ENCODE peak calls at places on chromosomes 2 and 18, in five cellular contexts. I, C, D, O and H are unnamed samples.
A peak's percentile ranks its signal among the peaks of the same experiment; 100 is the strongest.

GRCh38 chr2:199410130-199410529 is 47.6 kb downstream of the SATB2 start:
- DNase-seq in I (no peak), C (no peak), D (no peak), O (no peak), H (no peak)

GRCh38 chr2:109166811-109167210 is 37.8 kb downstream of the SH3RF3 start:
- DNase-seq in I (no peak), C (no peak), D (no peak), O (no peak), H (no peak)

GRCh38 chr2:33530614-33531344 is 54.3 kb downstream of the RASGRP3 start:
- DNase-seq in I (no peak), C (no peak), D (no peak), O (peak; percentile 49), H (no peak)

GRCh38 chr2:20050712-20051517 is 513 bp downstream of the LAPTM4A start:
- DNase-seq in I (peak; percentile 4), C (peak; percentile 35), D (peak; percentile 52), O (no peak), H (no peak)

GRCh38 chr18:32060026-32060425 is 31.6 kb upstream of the RNF138 start:
- DNase-seq in I (no peak), C (no peak), D (no peak), O (no peak), H (no peak)

GRCh38 chr2:36965751-36966369 is 476 bp downstream of the STRN start:
- DNase-seq in I (peak; percentile 15), C (peak; percentile 59), D (peak; percentile 62), O (peak; percentile 44), H (peak; percentile 64)

GRCh38 chr2:240972636-240973521 is 25.5 kb upstream of the SNED1 start:
- DNase-seq in I (no peak), C (peak; percentile 10), D (peak; percentile 46), O (no peak), H (no peak)

GRCh38 chr18:21456428-21457178 is 143.9 kb downstream of the ESCO1 start:
- DNase-seq in I (no peak), C (no peak), D (no peak), O (no peak), H (no peak)

GRCh38 chr2:64049633-64050220 is 30.5 kb upstream of the VPS54 start:
- DNase-seq in I (peak; percentile 49), C (peak; percentile 36), D (peak; percentile 48), O (peak; percentile 46), H (no peak)